ENCODE peak calls at places on chromosomes 4 and X, in four cellular contexts. I is pancreas; P is mesendoderm; W is CD8-positive, alpha-beta T cell. D is an unnamed sample. For H3K4me1, the result is how much of the 10 kb centered on the place peaks cover.

GRCh38 chrX:139875831-139876230 is 57.0 kb downstream of the ATP11C start:
- DNase-seq in I (no peak), P (no peak), W (no peak), D (no peak)

GRCh38 chrX:81414630-81415029 is 212.7 kb downstream of the SH3BGRL start:
- DNase-seq in I (no peak), P (peak), W (no peak), D (no peak)

GRCh38 chr4:98226396-98226795 is 34.8 kb upstream of the RAP1GDS1 start:
- DNase-seq in I (no peak), P (no peak), W (no peak), D (peak)

GRCh38 chr4:135065366-135065765 is 863.8 kb upstream of the PABPC4L start:
- DNase-seq in I (no peak), P (no peak), W (no peak), D (no peak)

GRCh38 chrX:17242470-17242869 is 132.5 kb upstream of the NHS start:
- DNase-seq in I (peak), P (peak), W (no peak), D (no peak)

GRCh38 chr4:659851-660250 is 14.2 kb downstream of the ATP5ME start:
- DNase-seq in I (no peak), P (no peak), W (no peak), D (peak)

GRCh38 chrX:140744085-140744484 is 34.5 kb downstream of the LINC00632 start:
- DNase-seq in I (no peak), P (peak), W (no peak), D (no peak)

GRCh38 chr4:185396724-185397402 is at the start of gene ANKRD37:
- DNase-seq in I (peak), P (peak), W (no peak), D (peak)

GRCh38 chr4:186920486-186920885 is 196.8 kb upstream of the FAT1 start:
- DNase-seq in I (no peak), P (no peak), W (no peak), D (no peak)

GRCh38 chrX:40175416-40176255 is 77.9 kb upstream of the BCOR start:
- DNase-seq in I (peak), P (peak), W (peak), D (peak)

GRCh38 chr4:65670331-65671031 is at the start of gene EPHA5:
- DNase-seq in I (peak), P (peak), W (no peak), D (peak)

GRCh38 chrX:134416106-134416505 is 43.9 kb upstream of the HPRT1 start:
- DNase-seq in I (no peak), P (no peak), W (no peak), D (no peak)

GRCh38 chr4:6463311-6464289 is 8.8 kb downstream of the PPP2R2C start:
- DNase-seq in I (no peak), P (no peak), W (no peak), D (peak)

GRCh38 chr4:54837576-54838140 is 179.9 kb downstream of the KIT start:
- DNase-seq in I (no peak), P (no peak), W (no peak), D (no peak)

GRCh38 chr4:162715401-162715800 is 451.3 kb downstream of the NAF1 start:
- DNase-seq in I (no peak), P (no peak), W (no peak), D (no peak)

GRCh38 chr4:38868055-38868965 is 704 bp downstream of the FAM114A1 start:
- DNase-seq in I (peak), P (peak), W (no peak), D (peak)

GRCh38 chr4:38136604-38137003 is 176.4 kb downstream of the PTTG2 start:
- DNase-seq in I (no peak), P (no peak), W (no peak), D (no peak)

GRCh38 chr4:101221294-101221693 is 126.0 kb downstream of the PPP3CA start:
- DNase-seq in I (no peak), P (no peak), W (no peak), D (no peak)

GRCh38 chr4:34193451-34194154 is 2050.7 kb downstream of the ARAP2 start:
- DNase-seq in I (no peak), P (no peak), W (no peak), D (no peak)

GRCh38 chr4:54228563-54229501 is at the start of gene PDGFRA:
- DNase-seq in I (no peak), P (peak), W (no peak), D (peak)

GRCh38 chr4:11728165-11728564 is 299.5 kb upstream of the HS3ST1 start:
- DNase-seq in I (no peak), P (no peak), W (no peak), D (no peak)

GRCh38 chr4:176013466-176014247 is 52.0 kb upstream of the WDR17 start:
- DNase-seq in I (no peak), P (no peak), W (no peak), D (no peak)

GRCh38 chr4:93842512-93843252 is 14.1 kb downstream of the ATOH1 start:
- DNase-seq in I (no peak), P (no peak), W (no peak), D (no peak)

GRCh38 chr4:105392858-105393257 is 81.0 kb downstream of the PPA2 start:
- DNase-seq in I (no peak), P (no peak), W (no peak), D (no peak)

GRCh38 chrX:130186645-130187044 is 14.9 kb downstream of the RAB33A start:
- DNase-seq in I (no peak), P (no peak), W (no peak), D (no peak)

GRCh38 chr4:153115322-153116100 is 88.7 kb upstream of the TRIM2 start:
- DNase-seq in I (no peak), P (no peak), W (peak), D (no peak)

GRCh38 chrX:8738588-8739189 is 6.8 kb upstream of the ANOS1 start:
- DNase-seq in I (no peak), P (peak), W (peak), D (no peak)

GRCh38 chrX:96436105-96436504 is 248.5 kb upstream of the DIAPH2 start:
- DNase-seq in I (no peak), P (no peak), W (no peak), D (no peak)

GRCh38 chr4:83618431-83618830 is 82.5 kb downstream of the GPAT3 start:
- DNase-seq in I (peak), P (peak), W (no peak), D (no peak)

GRCh38 chrX:13876652-13877051 is 59.8 kb upstream of the GPM6B start:
- DNase-seq in I (no peak), P (no peak), W (no peak), D (no peak)

GRCh38 chrX:100864967-100865366 is 9.2 kb downstream of the NOX1 start:
- DNase-seq in I (no peak), P (no peak), W (no peak), D (no peak)

GRCh38 chr4:111849726-111850284 is 295.4 kb upstream of the FAM241A start:
- DNase-seq in I (no peak), P (no peak), W (no peak), D (no peak)

GRCh38 chr4:88841635-88842034 is 144.0 kb upstream of the NAP1L5 start:
- DNase-seq in I (no peak), P (no peak), W (no peak), D (no peak)

GRCh38 chr4:88846232-88846790 is 148.7 kb upstream of the NAP1L5 start:
- DNase-seq in I (no peak), P (no peak), W (no peak), D (no peak)

DNA sequence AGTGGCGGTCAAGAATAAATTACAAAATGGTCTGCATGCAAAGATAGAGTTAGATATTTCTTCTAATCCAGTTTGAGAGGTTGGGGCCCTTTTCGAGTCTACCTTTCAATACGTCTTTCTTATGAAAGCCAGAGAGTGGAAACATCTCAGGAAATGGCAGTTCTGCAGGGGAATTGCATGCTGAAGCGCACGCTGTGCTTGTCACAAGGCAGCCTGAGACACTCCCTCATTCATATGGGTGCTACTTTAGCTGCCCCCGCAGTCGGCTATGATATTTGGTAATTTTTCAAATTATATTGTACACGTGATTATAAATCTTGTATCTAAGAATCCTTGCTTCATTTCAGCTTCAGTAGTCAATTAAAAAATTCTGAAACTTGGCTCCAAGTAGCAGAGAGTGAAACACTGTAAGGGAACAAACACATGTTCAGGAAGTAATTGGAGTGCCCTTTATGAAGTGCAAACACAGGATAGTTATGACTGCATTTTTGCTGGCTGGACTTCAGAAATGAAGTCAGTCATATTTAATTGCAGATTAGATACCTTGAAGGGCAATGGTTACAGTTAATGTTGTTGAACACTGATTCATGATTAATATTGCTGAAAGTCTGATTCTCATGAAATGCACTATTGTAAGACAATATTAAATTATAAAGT is 145.6 kb upstream of the NAP1L5 start:
- DNase-seq in I (peak), P (no peak), W (no peak), D (no peak)
- H3K27ac ChIP-seq in I (peak), P (no peak), W (no peak), D (no peak)

GRCh38 chr4:3483471-3483921 is 20.4 kb downstream of the DOK7 start:
- DNase-seq in I (no peak), P (no peak), W (no peak), D (no peak)
- H3K4me1 ChIP-seq in I (under half), P (under half), W (under half), D (under half)

GRCh38 chrX:427812-428725 is 41.4 kb upstream of the PPP2R3B start:
- DNase-seq in I (no peak), P (peak), W (no peak), D (no peak)
- H3K4me3 ChIP-seq in I (no peak), P (peak), W (peak), D (no peak)

GRCh38 chr4:141807501-141807900 is 171.1 kb downstream of the IL15 start:
- DNase-seq in I (no peak), P (no peak), W (no peak), D (no peak)
- H3K27ac ChIP-seq in I (no peak), P (no peak), W (no peak), D (no peak)

GRCh38 chr4:1773754-1774153 is 19.3 kb upstream of the FGFR3 start:
- DNase-seq in I (no peak), P (no peak), W (no peak), D (no peak)

GRCh38 chr4:1778642-1779392 is 14.3 kb upstream of the FGFR3 start:
- DNase-seq in I (no peak), P (no peak), W (no peak), D (no peak)

GRCh38 chr4:1777822-1778641 is 15.1 kb upstream of the FGFR3 start:
- DNase-seq in I (no peak), P (peak), W (no peak), D (no peak)

GRCh38 chr4:1776521-1777161 is 16.5 kb upstream of the FGFR3 start:
- DNase-seq in I (no peak), P (no peak), W (no peak), D (no peak)

GRCh38 chr4:1775731-1776500 is 17.2 kb upstream of the FGFR3 start:
- DNase-seq in I (no peak), P (no peak), W (no peak), D (no peak)
- H3K4me1 ChIP-seq in I (under half), P (under half), W (under half), D (under half)

DNA sequence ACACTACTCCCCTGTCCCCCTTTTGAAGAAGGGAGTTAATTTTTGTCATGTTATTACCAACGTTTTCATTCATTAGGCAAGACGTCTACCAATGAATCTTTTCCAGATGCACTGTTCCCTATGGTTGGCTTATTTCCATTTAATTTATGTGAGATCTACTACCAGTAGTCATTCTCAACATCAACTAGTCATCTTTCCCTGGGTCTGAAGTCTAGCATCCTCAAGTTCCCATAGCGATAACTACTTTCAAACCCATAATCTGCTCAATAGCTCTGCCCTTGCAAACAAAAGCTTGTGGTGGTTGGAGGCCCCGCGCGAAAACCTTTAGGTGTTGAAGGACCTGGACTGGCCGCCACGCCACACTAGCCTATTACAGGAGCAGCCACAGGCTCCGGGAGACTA is 815 bp downstream of the PPAT start:
- DNase-seq in I (no peak), P (peak), W (no peak), D (no peak)
- H3K4me3 ChIP-seq in I (peak), P (peak), W (peak), D (peak)

GRCh38 chrX:386239-386767 is 404 bp downstream of the PPP2R3B start:
- DNase-seq in I (no peak), P (no peak), W (no peak), D (no peak)
- H3K27ac ChIP-seq in I (peak), P (no peak), W (peak), D (peak)